ENCODE peak calls at places on chromosomes 11 and 22, in six cellular contexts. One of them, this sample, is unnamed.

GRCh38 chr22:37330200-37331033 is 48.1 kb downstream of the CYTH4 start:
- DNase-seq in ACHN: peak; percentile 94
- DNase-seq in DND-41: peak; percentile 45
- DNase-seq in activated CD4-positive, alpha-beta T cell treated with anti-CD3 and anti-CD28 coated beads, Interleukin-2, amount 50 U/mL, for 1 hour: peak; percentile 29
- DNase-seq in activated CD8-positive, alpha-beta memory T cell treated with anti-CD3 and anti-CD28 coated beads for 1 hour: no peak
- DNase-seq in activated gamma-delta T cell treated with Interleukin-2 at 50 U/mL for 16 hours: no peak
- DNase-seq in this sample: no peak

GRCh38 chr22:33896154-33896800 is 24.0 kb downstream of the LARGE1 start:
- DNase-seq in ACHN: no peak
- DNase-seq in DND-41: no peak
- DNase-seq in activated CD4-positive, alpha-beta T cell treated with anti-CD3 and anti-CD28 coated beads, Interleukin-2, amount 50 U/mL, for 1 hour: no peak
- DNase-seq in activated CD8-positive, alpha-beta memory T cell treated with anti-CD3 and anti-CD28 coated beads for 1 hour: no peak
- DNase-seq in activated gamma-delta T cell treated with Interleukin-2 at 50 U/mL for 16 hours: no peak
- DNase-seq in this sample: no peak

GRCh38 chr11:4626207-4627105 is 10.8 kb upstream of the OR51D1 start:
- DNase-seq in ACHN: peak; percentile 69
- DNase-seq in DND-41: peak; percentile 61
- DNase-seq in activated CD4-positive, alpha-beta T cell treated with anti-CD3 and anti-CD28 coated beads, Interleukin-2, amount 50 U/mL, for 1 hour: peak; percentile 22
- DNase-seq in activated CD8-positive, alpha-beta memory T cell treated with anti-CD3 and anti-CD28 coated beads for 1 hour: no peak
- DNase-seq in activated gamma-delta T cell treated with Interleukin-2 at 50 U/mL for 16 hours: peak; percentile 21
- DNase-seq in this sample: no peak

GRCh38 chr11:66467034-66467659 is 442 bp downstream of the PELI3 start:
- DNase-seq in ACHN: peak; percentile 37
- DNase-seq in DND-41: no peak
- DNase-seq in activated CD4-positive, alpha-beta T cell treated with anti-CD3 and anti-CD28 coated beads, Interleukin-2, amount 50 U/mL, for 1 hour: peak; percentile 46
- DNase-seq in activated CD8-positive, alpha-beta memory T cell treated with anti-CD3 and anti-CD28 coated beads for 1 hour: no peak
- DNase-seq in activated gamma-delta T cell treated with Interleukin-2 at 50 U/mL for 16 hours: peak; percentile 20
- DNase-seq in this sample: no peak

GRCh38 chr11:69683764-69684333 is 8.7 kb upstream of the LTO1 start:
- DNase-seq in ACHN: peak; percentile 15
- DNase-seq in DND-41: no peak
- DNase-seq in activated CD4-positive, alpha-beta T cell treated with anti-CD3 and anti-CD28 coated beads, Interleukin-2, amount 50 U/mL, for 1 hour: no peak
- DNase-seq in activated CD8-positive, alpha-beta memory T cell treated with anti-CD3 and anti-CD28 coated beads for 1 hour: no peak
- DNase-seq in activated gamma-delta T cell treated with Interleukin-2 at 50 U/mL for 16 hours: no peak
- DNase-seq in this sample: no peak

GRCh38 chr11:9662273-9662672 is 1.6 kb upstream of the SWAP70 start:
- DNase-seq in ACHN: peak; percentile 2
- DNase-seq in DND-41: no peak
- DNase-seq in activated CD4-positive, alpha-beta T cell treated with anti-CD3 and anti-CD28 coated beads, Interleukin-2, amount 50 U/mL, for 1 hour: no peak
- DNase-seq in activated CD8-positive, alpha-beta memory T cell treated with anti-CD3 and anti-CD28 coated beads for 1 hour: no peak
- DNase-seq in activated gamma-delta T cell treated with Interleukin-2 at 50 U/mL for 16 hours: no peak
- DNase-seq in this sample: no peak

GRCh38 chr22:17743661-17744411 is 30.4 kb downstream of the BID start:
- DNase-seq in ACHN: no peak
- DNase-seq in DND-41: no peak
- DNase-seq in activated CD4-positive, alpha-beta T cell treated with anti-CD3 and anti-CD28 coated beads, Interleukin-2, amount 50 U/mL, for 1 hour: no peak
- DNase-seq in activated CD8-positive, alpha-beta memory T cell treated with anti-CD3 and anti-CD28 coated beads for 1 hour: no peak
- DNase-seq in activated gamma-delta T cell treated with Interleukin-2 at 50 U/mL for 16 hours: no peak
- DNase-seq in this sample: no peak

GRCh38 chr11:24773326-24773725 is 276.5 kb downstream of the LUZP2 start:
- DNase-seq in ACHN: no peak
- DNase-seq in DND-41: no peak
- DNase-seq in activated CD4-positive, alpha-beta T cell treated with anti-CD3 and anti-CD28 coated beads, Interleukin-2, amount 50 U/mL, for 1 hour: no peak
- DNase-seq in activated CD8-positive, alpha-beta memory T cell treated with anti-CD3 and anti-CD28 coated beads for 1 hour: no peak
- DNase-seq in activated gamma-delta T cell treated with Interleukin-2 at 50 U/mL for 16 hours: no peak
- DNase-seq in this sample: no peak

GRCh38 chr11:19777032-19777341 is 64.3 kb downstream of the NAV2 start:
- DNase-seq in ACHN: peak; percentile 26
- DNase-seq in DND-41: no peak
- DNase-seq in activated CD4-positive, alpha-beta T cell treated with anti-CD3 and anti-CD28 coated beads, Interleukin-2, amount 50 U/mL, for 1 hour: no peak
- DNase-seq in activated CD8-positive, alpha-beta memory T cell treated with anti-CD3 and anti-CD28 coated beads for 1 hour: no peak
- DNase-seq in activated gamma-delta T cell treated with Interleukin-2 at 50 U/mL for 16 hours: no peak
- DNase-seq in this sample: no peak

GRCh38 chr11:115324569-115325432 is 179.4 kb downstream of the CADM1 start:
- DNase-seq in ACHN: peak; percentile 75
- DNase-seq in DND-41: peak; percentile 27
- DNase-seq in activated CD4-positive, alpha-beta T cell treated with anti-CD3 and anti-CD28 coated beads, Interleukin-2, amount 50 U/mL, for 1 hour: no peak
- DNase-seq in activated CD8-positive, alpha-beta memory T cell treated with anti-CD3 and anti-CD28 coated beads for 1 hour: no peak
- DNase-seq in activated gamma-delta T cell treated with Interleukin-2 at 50 U/mL for 16 hours: peak; percentile 14
- DNase-seq in this sample: no peak

GRCh38 chr11:31702966-31703365 is 108.2 kb downstream of the PAX6 start:
- DNase-seq in ACHN: peak; percentile 31
- DNase-seq in DND-41: no peak
- DNase-seq in activated CD4-positive, alpha-beta T cell treated with anti-CD3 and anti-CD28 coated beads, Interleukin-2, amount 50 U/mL, for 1 hour: no peak
- DNase-seq in activated CD8-positive, alpha-beta memory T cell treated with anti-CD3 and anti-CD28 coated beads for 1 hour: no peak
- DNase-seq in activated gamma-delta T cell treated with Interleukin-2 at 50 U/mL for 16 hours: no peak
- DNase-seq in this sample: no peak

GRCh38 chr11:134019500-134019899 is 49.4 kb upstream of the JAM3 start:
- DNase-seq in ACHN: no peak
- DNase-seq in DND-41: no peak
- DNase-seq in activated CD4-positive, alpha-beta T cell treated with anti-CD3 and anti-CD28 coated beads, Interleukin-2, amount 50 U/mL, for 1 hour: no peak
- DNase-seq in activated CD8-positive, alpha-beta memory T cell treated with anti-CD3 and anti-CD28 coated beads for 1 hour: no peak
- DNase-seq in activated gamma-delta T cell treated with Interleukin-2 at 50 U/mL for 16 hours: no peak
- DNase-seq in this sample: no peak

GRCh38 chr22:20611418-20611817 is 104.0 kb downstream of the MED15 start:
- DNase-seq in ACHN: no peak
- DNase-seq in DND-41: no peak
- DNase-seq in activated CD4-positive, alpha-beta T cell treated with anti-CD3 and anti-CD28 coated beads, Interleukin-2, amount 50 U/mL, for 1 hour: no peak
- DNase-seq in activated CD8-positive, alpha-beta memory T cell treated with anti-CD3 and anti-CD28 coated beads for 1 hour: no peak
- DNase-seq in activated gamma-delta T cell treated with Interleukin-2 at 50 U/mL for 16 hours: no peak
- DNase-seq in this sample: no peak

GRCh38 chr22:35317680-35318290 is 18.1 kb downstream of the TOM1 start:
- DNase-seq in ACHN: no peak
- DNase-seq in DND-41: no peak
- DNase-seq in activated CD4-positive, alpha-beta T cell treated with anti-CD3 and anti-CD28 coated beads, Interleukin-2, amount 50 U/mL, for 1 hour: no peak
- DNase-seq in activated CD8-positive, alpha-beta memory T cell treated with anti-CD3 and anti-CD28 coated beads for 1 hour: no peak
- DNase-seq in activated gamma-delta T cell treated with Interleukin-2 at 50 U/mL for 16 hours: no peak
- DNase-seq in this sample: no peak

GRCh38 chr11:115503083-115503885 is 931 bp downstream of the CADM1 start:
- DNase-seq in ACHN: peak; percentile 81
- DNase-seq in DND-41: no peak
- DNase-seq in activated CD4-positive, alpha-beta T cell treated with anti-CD3 and anti-CD28 coated beads, Interleukin-2, amount 50 U/mL, for 1 hour: no peak
- DNase-seq in activated CD8-positive, alpha-beta memory T cell treated with anti-CD3 and anti-CD28 coated beads for 1 hour: no peak
- DNase-seq in activated gamma-delta T cell treated with Interleukin-2 at 50 U/mL for 16 hours: peak; percentile 5
- DNase-seq in this sample: peak; percentile 36

GRCh38 chr11:72609451-72609850 is 64.8 kb downstream of the PDE2A start:
- DNase-seq in ACHN: no peak
- DNase-seq in DND-41: no peak
- DNase-seq in activated CD4-positive, alpha-beta T cell treated with anti-CD3 and anti-CD28 coated beads, Interleukin-2, amount 50 U/mL, for 1 hour: no peak
- DNase-seq in activated CD8-positive, alpha-beta memory T cell treated with anti-CD3 and anti-CD28 coated beads for 1 hour: no peak
- DNase-seq in activated gamma-delta T cell treated with Interleukin-2 at 50 U/mL for 16 hours: no peak
- DNase-seq in this sample: no peak

This sample was measured in cerebellar nuclear complex.